ENCODE peak calls at places on chromosome 19, in four cellular contexts. Y is OCI-LY7, J is esophagus muscularis mucosa, G is HepG2. Z is an unnamed sample.

GRCh38 chr19:49894879-49895565 is 1.7 kb downstream of the IL4I1 start:
- DNase-seq in G (no peak), Y (no peak), J (no peak), Z (no peak)

GRCh38 chr19:14542721-14543328 is 13.4 kb downstream of the TECR start:
- DNase-seq in J (no peak), G (no peak), Y (no peak), Z (no peak)

GRCh38 chr19:53082929-53083328 is 20.3 kb downstream of the ZNF160 start:
- DNase-seq in J (no peak), Y (no peak), G (no peak), Z (no peak)

GRCh38 chr19:48900477-48901452 is 653 bp downstream of the NUCB1 start:
- DNase-seq in J (no peak), Y (peak; percentile 63), G (peak; percentile 29), Z (peak; percentile 33)

GRCh38 chr19:34487651-34488051 is 6.1 kb downstream of the WTIP start:
- DNase-seq in Y (no peak), J (no peak), G (no peak), Z (peak; percentile 27)

GRCh38 chr19:45973564-45974338 is at the start of gene NOVA2:
- DNase-seq in J (no peak), Y (peak; percentile 57), G (no peak), Z (no peak)

GRCh38 chr19:53158119-53158656 is 665 bp downstream of the ZNF347 start:
- DNase-seq in Y (peak; percentile 37), G (no peak), J (no peak), Z (no peak)

GRCh38 chr19:58218899-58219298 is 9.8 kb upstream of the ZNF544 start:
- DNase-seq in Y (peak; percentile 54), J (no peak), G (peak; percentile 8), Z (peak; percentile 32)

GRCh38 chr19:10260141-10260584 is 8.1 kb downstream of the MRPL4 start:
- DNase-seq in Y (no peak), G (peak; percentile 30), J (no peak), Z (no peak)

DNA sequence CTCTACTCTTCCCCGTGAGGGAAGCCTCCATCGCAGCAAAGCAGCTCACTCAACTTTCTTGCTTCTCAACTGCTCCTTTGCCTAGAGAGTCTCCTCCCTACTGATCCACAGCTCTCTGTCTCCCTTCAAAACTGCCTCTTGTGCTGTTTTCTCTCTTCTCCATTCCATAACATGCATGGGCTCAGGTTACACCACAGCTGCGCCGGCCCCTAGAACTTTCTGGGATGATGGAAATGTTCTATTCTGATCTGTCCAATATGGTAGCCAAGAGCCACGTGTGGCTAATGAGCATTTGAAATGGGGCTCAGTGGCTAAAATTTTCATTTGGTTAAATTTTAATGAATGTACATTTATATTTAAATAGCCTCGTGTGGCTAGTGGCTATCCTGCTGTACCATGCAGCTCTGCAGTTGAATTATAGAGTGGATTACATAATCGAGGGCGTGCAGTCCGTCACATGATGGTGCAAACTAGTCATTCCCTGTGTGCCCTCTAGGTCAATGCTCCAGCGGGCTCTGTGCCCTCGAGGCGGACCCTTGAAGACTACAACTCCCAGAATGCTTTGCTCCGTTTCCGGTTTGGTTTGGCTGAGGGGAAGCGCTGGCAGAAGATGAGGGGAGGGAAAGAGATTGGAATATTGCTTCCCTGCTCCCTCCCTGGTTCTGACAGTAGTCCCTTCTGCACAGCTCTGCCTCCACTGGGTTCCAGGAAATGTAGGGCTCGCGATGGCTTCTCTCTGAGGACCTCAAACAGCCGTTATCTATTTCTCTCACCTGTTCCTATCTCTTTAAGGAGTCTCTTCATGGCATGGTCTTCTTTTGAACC is 109.8 kb downstream of the CACNA1A start:
- DNase-seq in Y (peak; percentile 54), J (no peak), G (peak; percentile 30), Z (no peak)
- H3K4me3 ChIP-seq in Y (no peak overlapping the region), J (no peak overlapping the region), G (no peak overlapping the region), Z (no peak overlapping the region)

DNA sequence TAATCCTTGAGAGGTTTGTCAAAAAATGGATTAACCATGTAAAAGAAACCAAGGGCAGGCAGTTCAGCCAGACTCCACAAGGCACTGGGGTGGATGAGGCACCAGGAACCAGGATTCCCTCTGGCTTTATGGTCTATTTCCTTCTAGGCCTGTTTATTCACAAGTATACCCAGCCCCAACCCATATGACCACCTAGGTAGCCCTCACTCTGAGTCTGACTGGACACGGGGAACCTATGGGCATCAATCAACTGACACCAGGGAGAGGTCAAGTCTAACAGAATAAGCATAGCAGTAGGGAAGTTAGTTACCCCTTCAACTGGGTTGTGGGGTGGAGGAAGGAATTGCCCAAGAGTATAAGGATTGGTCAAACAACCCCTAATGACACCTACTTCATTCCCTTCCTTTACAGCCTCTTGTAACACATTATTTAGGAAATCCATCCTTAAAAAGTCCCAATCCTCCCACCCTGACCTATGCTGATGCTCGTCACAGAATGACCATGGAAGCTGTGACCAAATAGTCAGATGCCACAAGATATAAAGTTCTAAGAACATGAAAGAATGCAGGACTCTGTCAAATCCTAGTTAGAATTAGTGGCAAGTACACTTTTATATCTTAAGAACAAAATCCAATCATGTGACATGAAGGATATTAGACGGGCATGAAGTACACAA is 31.7 kb downstream of the PEG3 start:
- DNase-seq in J (no peak), Y (no peak), G (no peak), Z (no peak)
- H3K27ac ChIP-seq in J (no peak overlapping the region), Y (no peak overlapping the region), G (peak overlapping the region; percentile 9), Z (no peak overlapping the region)

DNA sequence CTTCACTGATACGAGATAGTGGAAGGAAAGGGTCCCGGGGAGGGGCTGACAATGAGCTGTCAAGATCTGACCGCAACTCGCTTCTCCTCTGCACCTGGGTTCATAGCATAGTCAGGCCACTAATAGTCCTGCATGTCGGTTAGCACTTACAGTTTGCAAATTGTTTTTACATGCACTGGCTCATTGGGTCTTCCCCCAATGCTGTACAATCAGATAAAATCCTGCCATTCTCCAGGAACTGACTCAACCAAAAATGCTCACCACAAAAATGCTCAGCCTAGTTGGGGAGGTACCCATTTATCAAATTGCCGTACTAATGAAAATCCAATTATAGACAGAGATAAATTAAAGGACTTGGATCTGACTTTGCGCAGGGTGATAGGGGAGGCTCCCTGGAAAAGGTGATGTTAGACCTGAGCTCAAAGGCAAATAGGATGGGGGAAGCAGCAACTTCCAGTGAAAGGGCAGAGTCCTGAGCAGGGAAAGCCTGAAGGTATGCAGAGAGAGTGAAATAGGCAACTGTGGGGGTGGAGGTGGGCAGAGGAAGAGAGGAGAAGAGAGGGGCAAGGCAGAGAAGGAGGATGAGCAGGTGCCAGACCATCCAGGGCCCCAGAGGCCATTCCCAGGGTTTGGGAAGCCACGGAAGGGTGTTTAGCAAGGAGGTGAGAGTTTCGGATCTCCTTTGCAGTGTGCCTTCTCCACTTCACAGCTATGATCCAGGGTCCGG is 326.1 kb upstream of the TSHZ3 start:
- DNase-seq in Y (no peak), J (peak; percentile 80), G (no peak), Z (no peak)
- H3K4me3 ChIP-seq in Y (no peak overlapping the region), J (no peak overlapping the region), G (no peak overlapping the region), Z (no peak overlapping the region)

GRCh38 chr19:41325640-41325946 is 15.6 kb downstream of the CCDC97 start:
- DNase-seq in G (no peak), J (no peak), Y (no peak), Z (no peak)
- H3K27ac ChIP-seq in G (peak overlapping the region; percentile 58), J (peak overlapping the region; percentile 78), Y (peak overlapping the region; percentile 79), Z (no peak overlapping the region)

GRCh38 chr19:39090881-39091280 is 6.7 kb downstream of the ACP7 start:
- DNase-seq in J (no peak), Y (no peak), G (no peak), Z (no peak)
- H3K4me3 ChIP-seq in J (no peak overlapping the region), Y (no peak overlapping the region), G (no peak overlapping the region), Z (no peak overlapping the region)

GRCh38 chr19:13032837-13033236 is 37.6 kb downstream of the NFIX start:
- DNase-seq in J (no peak), G (no peak), Y (no peak), Z (no peak)
- H3K27ac ChIP-seq in J (peak overlapping the region; percentile 88), G (peak overlapping the region; percentile 80), Y (no peak overlapping the region), Z (no peak overlapping the region)

DNA sequence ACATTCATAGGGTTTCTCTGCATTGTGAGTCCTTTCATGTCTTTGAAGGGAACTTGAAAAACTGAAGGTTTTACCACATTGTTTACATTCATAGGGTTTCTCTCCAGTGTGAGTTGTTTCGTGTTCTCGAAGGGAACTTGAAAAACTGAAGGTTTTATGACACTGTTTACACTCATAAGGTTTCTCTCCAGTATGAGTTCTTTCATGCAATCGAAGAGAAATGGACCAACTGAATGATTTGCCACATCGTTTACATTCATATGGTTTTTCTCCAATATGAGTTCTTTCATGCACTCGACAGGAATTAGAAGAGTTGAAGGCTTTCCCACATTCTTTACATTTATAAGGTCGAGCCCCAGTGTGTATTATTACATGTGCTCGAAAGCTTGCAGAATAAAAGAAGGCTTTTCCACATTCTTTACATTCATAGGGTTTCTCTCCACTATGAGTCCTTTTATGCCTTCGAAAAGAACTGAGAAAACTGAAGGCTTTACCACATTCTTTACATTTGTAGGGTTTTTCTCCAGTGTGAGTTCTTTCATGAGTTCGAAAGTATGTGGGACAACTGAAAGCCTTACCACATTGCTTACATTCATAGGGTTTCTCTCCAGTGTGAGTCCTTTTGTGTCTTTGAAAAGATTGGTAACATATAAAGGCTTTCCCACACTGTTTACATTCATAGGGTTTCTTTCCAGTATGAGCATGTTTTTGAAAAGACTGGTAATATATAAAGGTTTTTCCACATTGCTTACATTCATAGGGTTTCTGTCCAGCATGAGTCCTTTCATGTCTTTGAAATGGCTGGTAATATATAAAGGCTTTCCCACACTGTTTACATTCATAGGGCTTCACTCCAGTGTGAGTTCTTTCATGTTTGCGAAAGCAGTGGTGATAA is 20.7 kb downstream of the ZNF14 start:
- DNase-seq in J (no peak), G (no peak), Y (no peak), Z (no peak)
- H3K4me3 ChIP-seq in J (no peak overlapping the region), G (no peak overlapping the region), Y (no peak overlapping the region), Z (peak overlapping the region; percentile 9)